ENCODE peak calls at places on chromosomes 1 and 21, in eight cellular contexts. N is mesothelial cell of epicardium; D is Right ventricle myocardium superior; H is mesenteric fat pad; A is NCI-H748 treated with DMSO at 0.1 percent for 48 hours; T is activated naive CD4-positive, alpha-beta T cell treated with anti-CD3 and anti-CD28 coated beads for 36 hours; Q is NCI-H2029; J is transverse colon. O is an unnamed sample.

GRCh38 chr1:89863165-89863835 is 42.5 kb downstream of the LRRC8D start:
- DNase-seq in N (no peak), J (no peak), Q (no peak), A (no peak), D (no peak), H (no peak), T (no peak), O (no peak)

GRCh38 chr21:39065912-39066311 is 117.3 kb downstream of the PSMG1 start:
- DNase-seq in J (no peak), D (no peak), Q (no peak), H (no peak), T (no peak), A (no peak), N (no peak), O (no peak)

GRCh38 chr1:227734546-227734857 is 600 bp downstream of the JMJD4 start:
- DNase-seq in J (no peak), A (no peak), N (no peak), Q (no peak), H (no peak), T (no peak), D (no peak), O (no peak)

GRCh38 chr1:27003745-27004470 is 8.7 kb downstream of the TENT5B start:
- DNase-seq in A (no peak), H (no peak), N (no peak), T (no peak), D (no peak), Q (no peak), J (no peak), O (no peak)

GRCh38 chr1:78619803-78620579 is at the start of gene IFI44L:
- DNase-seq in D (no peak), J (peak), N (peak), T (peak), H (no peak), Q (no peak), A (no peak), O (no peak)

GRCh38 chr1:94326329-94326728 is 88.9 kb upstream of the ARHGAP29 start:
- DNase-seq in H (no peak), N (no peak), J (no peak), A (no peak), D (no peak), Q (no peak), T (no peak), O (no peak)

GRCh38 chr1:114008352-114009041 is 29.2 kb downstream of the OLFML3 start:
- DNase-seq in A (no peak), N (no peak), Q (no peak), D (no peak), J (no peak), H (no peak), T (no peak), O (no peak)

GRCh38 chr1:21932127-21932526 is 5.0 kb downstream of the HSPG2 start:
- DNase-seq in H (no peak), D (no peak), J (no peak), N (no peak), A (no peak), Q (no peak), T (no peak), O (no peak)

GRCh38 chr1:239386453-239387303 is at the start of gene CHRM3:
- DNase-seq in J (peak), A (peak), N (peak), H (no peak), D (peak), Q (no peak), T (peak), O (peak)

GRCh38 chr21:31349208-31349607 is 5.1 kb upstream of the TIAM1 start:
- DNase-seq in H (no peak), N (no peak), Q (no peak), A (no peak), D (no peak), J (no peak), T (no peak), O (no peak)

GRCh38 chr1:51877434-51878306 is 857 bp downstream of the NRDC start:
- DNase-seq in H (no peak), A (no peak), N (no peak), D (no peak), T (peak), Q (no peak), J (peak), O (no peak)

GRCh38 chr1:20551945-20552727 is at the start of gene FAM43B:
- DNase-seq in H (no peak), Q (no peak), T (no peak), J (peak), N (peak), A (no peak), D (peak), O (peak)